ENCODE peak calls at places on chromosomes 13 and 19, in five cellular contexts. One of them, this sample, is unnamed.

GRCh38 chr13:90362718-90363117 is 984.8 kb upstream of the MIR17HG start:
- DNase-seq in AG04450: no peak
- DNase-seq in stomach: no peak
- DNase-seq in bronchial epithelial cell: no peak
- DNase-seq in heart right ventricle: no peak
- DNase-seq in this sample: peak

GRCh38 chr13:46749951-46750350 is 47.0 kb downstream of the ESD start:
- DNase-seq in AG04450: no peak
- DNase-seq in heart right ventricle: no peak
- DNase-seq in bronchial epithelial cell: no peak
- DNase-seq in stomach: no peak
- DNase-seq in this sample: no peak

GRCh38 chr13:79869326-79869725 is 388.4 kb downstream of the NDFIP2 start:
- DNase-seq in heart right ventricle: no peak
- DNase-seq in bronchial epithelial cell: peak
- DNase-seq in AG04450: no peak
- DNase-seq in stomach: no peak
- DNase-seq in this sample: no peak

GRCh38 chr13:38394777-38395504 is 45.3 kb downstream of the UFM1 start:
- DNase-seq in stomach: no peak
- DNase-seq in heart right ventricle: no peak
- DNase-seq in AG04450: no peak
- DNase-seq in bronchial epithelial cell: peak
- DNase-seq in this sample: peak

GRCh38 chr13:73073050-73073449 is 14.2 kb downstream of the KLF5 start:
- DNase-seq in bronchial epithelial cell: no peak
- DNase-seq in heart right ventricle: no peak
- DNase-seq in AG04450: no peak
- DNase-seq in stomach: no peak
- DNase-seq in this sample: peak

GRCh38 chr13:114089341-114089740 is 43.1 kb downstream of the RASA3 start:
- DNase-seq in bronchial epithelial cell: no peak
- DNase-seq in heart right ventricle: no peak
- DNase-seq in AG04450: no peak
- DNase-seq in stomach: no peak
- DNase-seq in this sample: no peak

GRCh38 chr19:50005428-50005827 is 19.7 kb downstream of the VRK3 start:
- DNase-seq in heart right ventricle: no peak
- DNase-seq in AG04450: no peak
- DNase-seq in bronchial epithelial cell: no peak
- DNase-seq in stomach: no peak
- DNase-seq in this sample: no peak

GRCh38 chr19:28051047-28051446 is 1161.9 kb downstream of the UQCRFS1 start:
- DNase-seq in bronchial epithelial cell: no peak
- DNase-seq in AG04450: no peak
- DNase-seq in stomach: no peak
- DNase-seq in heart right ventricle: no peak
- DNase-seq in this sample: no peak

GRCh38 chr19:54096642-54097106 is 3.9 kb downstream of the OSCAR start:
- DNase-seq in heart right ventricle: no peak
- DNase-seq in AG04450: no peak
- DNase-seq in bronchial epithelial cell: peak
- DNase-seq in stomach: no peak
- DNase-seq in this sample: peak

GRCh38 chr13:24995225-24995804 is 100.6 kb upstream of the PABPC3 start:
- DNase-seq in bronchial epithelial cell: peak
- DNase-seq in AG04450: peak
- DNase-seq in heart right ventricle: peak
- DNase-seq in stomach: peak
- DNase-seq in this sample: peak

GRCh38 chr19:2798158-2798685 is 12.9 kb downstream of the THOP1 start:
- DNase-seq in AG04450: no peak
- DNase-seq in heart right ventricle: no peak
- DNase-seq in stomach: no peak
- DNase-seq in bronchial epithelial cell: no peak
- DNase-seq in this sample: no peak

GRCh38 chr13:49641810-49642291 is 13.5 kb downstream of the ARL11 start:
- DNase-seq in AG04450: peak
- DNase-seq in bronchial epithelial cell: peak
- DNase-seq in heart right ventricle: peak
- DNase-seq in stomach: no peak
- DNase-seq in this sample: peak

GRCh38 chr13:73177017-73177416 is 118.2 kb downstream of the KLF5 start:
- DNase-seq in bronchial epithelial cell: peak
- DNase-seq in heart right ventricle: no peak
- DNase-seq in AG04450: no peak
- DNase-seq in stomach: no peak
- DNase-seq in this sample: no peak

GRCh38 chr19:38035515-38036495 is 128.8 kb downstream of the SIPA1L3 start:
- DNase-seq in bronchial epithelial cell: no peak
- DNase-seq in heart right ventricle: no peak
- DNase-seq in stomach: no peak
- DNase-seq in AG04450: no peak
- DNase-seq in this sample: peak

GRCh38 chr13:44243198-44243852 is 130.3 kb upstream of the SERP2 start:
- DNase-seq in heart right ventricle: peak
- DNase-seq in stomach: peak
- DNase-seq in AG04450: no peak
- DNase-seq in bronchial epithelial cell: peak
- DNase-seq in this sample: peak

GRCh38 chr19:49555600-49556411 is 24.6 kb downstream of the NOSIP start:
- DNase-seq in bronchial epithelial cell: peak
- DNase-seq in AG04450: no peak
- DNase-seq in stomach: peak
- DNase-seq in heart right ventricle: no peak
- DNase-seq in this sample: peak

GRCh38 chr19:18700501-18701249 is 17.2 kb downstream of the CRTC1 start:
- DNase-seq in stomach: peak
- DNase-seq in bronchial epithelial cell: peak
- DNase-seq in heart right ventricle: peak
- DNase-seq in AG04450: no peak
- DNase-seq in this sample: peak

GRCh38 chr19:35265126-35265995 is 3.4 kb upstream of the USF2 start:
- DNase-seq in heart right ventricle: no peak
- DNase-seq in stomach: peak
- DNase-seq in bronchial epithelial cell: peak
- DNase-seq in AG04450: no peak
- DNase-seq in this sample: no peak

GRCh38 chr13:108760129-108760528 is 130.7 kb downstream of the MYO16 start:
- DNase-seq in heart right ventricle: no peak
- DNase-seq in AG04450: no peak
- DNase-seq in stomach: no peak
- DNase-seq in bronchial epithelial cell: no peak
- DNase-seq in this sample: no peak

GRCh38 chr13:50244913-50245574 is 229.8 kb downstream of the KCNRG start:
- DNase-seq in stomach: peak
- DNase-seq in heart right ventricle: no peak
- DNase-seq in bronchial epithelial cell: peak
- DNase-seq in AG04450: peak
- DNase-seq in this sample: peak

GRCh38 chr19:45103200-45103624 is 10.2 kb downstream of the PPP1R37 start:
- DNase-seq in heart right ventricle: no peak
- DNase-seq in bronchial epithelial cell: no peak
- DNase-seq in stomach: no peak
- DNase-seq in AG04450: no peak
- DNase-seq in this sample: peak

GRCh38 chr13:26050568-26051230 is 1.1 kb downstream of the SHISA2 start:
- DNase-seq in stomach: peak
- DNase-seq in AG04450: no peak
- DNase-seq in heart right ventricle: no peak
- DNase-seq in bronchial epithelial cell: no peak
- DNase-seq in this sample: peak

GRCh38 chr13:19881641-19882040 is 18.2 kb upstream of the ZMYM5 start:
- DNase-seq in bronchial epithelial cell: no peak
- DNase-seq in stomach: no peak
- DNase-seq in AG04450: no peak
- DNase-seq in heart right ventricle: no peak
- DNase-seq in this sample: no peak

GRCh38 chr19:18644144-18645034 is 7.6 kb downstream of the KLHL26 start:
- DNase-seq in bronchial epithelial cell: peak
- DNase-seq in AG04450: no peak
- DNase-seq in heart right ventricle: peak
- DNase-seq in stomach: no peak
- DNase-seq in this sample: no peak

GRCh38 chr19:19900574-19901444 is at the start of gene ZNF93:
- DNase-seq in stomach: peak
- DNase-seq in bronchial epithelial cell: peak
- DNase-seq in heart right ventricle: peak
- DNase-seq in AG04450: peak
- DNase-seq in this sample: peak

GRCh38 chr19:19554074-19555023 is 16.3 kb downstream of the CILP2 start:
- DNase-seq in heart right ventricle: no peak
- DNase-seq in bronchial epithelial cell: no peak
- DNase-seq in stomach: peak
- DNase-seq in AG04450: no peak
- DNase-seq in this sample: peak

GRCh38 chr13:90416519-90416918 is 931.0 kb upstream of the MIR17HG start:
- DNase-seq in heart right ventricle: no peak
- DNase-seq in bronchial epithelial cell: no peak
- DNase-seq in AG04450: no peak
- DNase-seq in stomach: no peak
- DNase-seq in this sample: peak

GRCh38 chr13:34931572-34931971 is 10.5 kb upstream of the NBEA start:
- DNase-seq in heart right ventricle: no peak
- DNase-seq in AG04450: no peak
- DNase-seq in stomach: no peak
- DNase-seq in bronchial epithelial cell: peak
- DNase-seq in this sample: peak

GRCh38 chr13:41061914-41062837 is 867 bp downstream of the WBP4 start:
- DNase-seq in stomach: no peak
- DNase-seq in heart right ventricle: no peak
- DNase-seq in AG04450: no peak
- DNase-seq in bronchial epithelial cell: peak
- DNase-seq in this sample: peak

GRCh38 chr19:42175952-42176648 is 41.4 kb downstream of the DEDD2 start:
- DNase-seq in bronchial epithelial cell: no peak
- DNase-seq in stomach: no peak
- DNase-seq in heart right ventricle: no peak
- DNase-seq in AG04450: no peak
- DNase-seq in this sample: peak

GRCh38 chr19:16496613-16496983 is 404 bp downstream of the C19orf44 start:
- DNase-seq in bronchial epithelial cell: peak
- DNase-seq in AG04450: no peak
- DNase-seq in heart right ventricle: peak
- DNase-seq in stomach: peak
- DNase-seq in this sample: peak

GRCh38 chr19:4487572-4487971 is 15.5 kb downstream of the HDGFL2 start:
- DNase-seq in bronchial epithelial cell: no peak
- DNase-seq in stomach: no peak
- DNase-seq in AG04450: no peak
- DNase-seq in heart right ventricle: no peak
- DNase-seq in this sample: no peak

GRCh38 chr19:4144666-4145261 is 8.7 kb upstream of the CREB3L3 start:
- DNase-seq in AG04450: no peak
- DNase-seq in bronchial epithelial cell: no peak
- DNase-seq in heart right ventricle: no peak
- DNase-seq in stomach: peak
- DNase-seq in this sample: peak

GRCh38 chr19:10421240-10421948 is 1.1 kb downstream of the PDE4A start:
- DNase-seq in AG04450: no peak
- DNase-seq in stomach: no peak
- DNase-seq in heart right ventricle: no peak
- DNase-seq in bronchial epithelial cell: no peak
- DNase-seq in this sample: no peak
- TF ChIP-seq CTCF in AG04450: no peak
- TF ChIP-seq CTCF in stomach: no peak
- TF ChIP-seq CTCF in heart right ventricle: no peak
- TF ChIP-seq CTCF in bronchial epithelial cell: no peak
- TF ChIP-seq CTCF in this sample: no peak

DNA sequence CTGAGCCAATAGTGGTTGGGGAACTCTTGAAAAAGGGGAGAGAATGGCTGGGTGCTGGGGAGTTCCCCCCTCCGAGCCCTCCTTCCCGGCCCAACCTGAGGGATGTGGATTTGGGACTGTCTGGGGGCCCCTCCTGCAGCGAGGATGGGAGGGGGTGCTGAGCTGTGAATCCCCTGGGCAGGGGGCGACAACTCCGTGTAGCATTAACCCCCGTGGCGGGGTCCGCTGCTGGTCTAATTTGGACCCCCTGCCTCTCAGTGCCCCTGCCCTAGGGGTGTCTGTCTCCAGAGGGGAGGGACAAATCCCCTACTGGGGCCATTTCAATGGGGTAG is 9.7 kb downstream of the MIDN start:
- DNase-seq in AG04450: no peak
- DNase-seq in stomach: no peak
- DNase-seq in bronchial epithelial cell: no peak
- DNase-seq in heart right ventricle: no peak
- DNase-seq in this sample: no peak
- H3K4me3 ChIP-seq in AG04450: no peak
- H3K4me3 ChIP-seq in stomach: peak
- H3K4me3 ChIP-seq in bronchial epithelial cell: no peak
- H3K4me3 ChIP-seq in heart right ventricle: no peak
- H3K4me3 ChIP-seq in this sample: peak

GRCh38 chr19:32318884-32319520 is 26.4 kb upstream of the ZNF507 start:
- DNase-seq in stomach: no peak
- DNase-seq in bronchial epithelial cell: no peak
- DNase-seq in AG04450: no peak
- DNase-seq in heart right ventricle: no peak
- DNase-seq in this sample: no peak
- TF ChIP-seq CTCF in stomach: no peak
- TF ChIP-seq CTCF in bronchial epithelial cell: peak
- TF ChIP-seq CTCF in AG04450: no peak
- TF ChIP-seq CTCF in heart right ventricle: no peak
- TF ChIP-seq CTCF in this sample: no peak

DNA sequence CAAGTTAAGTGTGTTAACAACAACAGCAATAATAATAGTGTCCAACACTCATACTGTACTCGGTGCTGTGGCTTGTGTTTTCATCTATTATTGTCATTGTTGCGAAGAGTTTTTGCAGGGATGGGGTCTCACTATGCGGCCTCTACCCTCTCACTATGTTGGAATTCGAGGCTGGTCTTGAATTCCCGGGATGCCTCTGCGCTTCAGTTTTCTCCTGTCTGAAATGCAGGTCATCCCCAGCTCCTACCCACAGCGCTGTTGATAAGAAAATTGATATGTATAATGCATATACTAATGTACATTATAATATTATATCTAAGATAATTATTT is 4.9 kb upstream of the SBK3 start:
- DNase-seq in AG04450: no peak
- DNase-seq in heart right ventricle: no peak
- DNase-seq in bronchial epithelial cell: no peak
- DNase-seq in stomach: no peak
- DNase-seq in this sample: no peak
- H3K4me3 ChIP-seq in AG04450: no peak
- H3K4me3 ChIP-seq in heart right ventricle: no peak
- H3K4me3 ChIP-seq in bronchial epithelial cell: no peak
- H3K4me3 ChIP-seq in stomach: peak
- H3K4me3 ChIP-seq in this sample: no peak

GRCh38 chr13:99693812-99694211 is 192.5 kb downstream of the TM9SF2 start:
- DNase-seq in stomach: no peak
- DNase-seq in bronchial epithelial cell: no peak
- DNase-seq in heart right ventricle: no peak
- DNase-seq in AG04450: no peak
- DNase-seq in this sample: no peak
- TF ChIP-seq CTCF in stomach: no peak
- TF ChIP-seq CTCF in bronchial epithelial cell: no peak
- TF ChIP-seq CTCF in heart right ventricle: no peak
- TF ChIP-seq CTCF in AG04450: no peak
- TF ChIP-seq CTCF in this sample: no peak

This sample was measured in cardiac fibroblast.